ENCODE peak calls at places on chromosome 22, in six cellular contexts. M, E, F, T, N and L are unnamed samples.

GRCh38 chr22:42887523-42888507 is 30.7 kb upstream of the ARFGAP3 start:
- DNase-seq in F (no peak), E (no peak), N (no peak), T (no peak), M (no peak), L (no peak)

GRCh38 chr22:36486619-36487384 is 5.4 kb upstream of the TXN2 start:
- DNase-seq in F (peak), T (peak), N (no peak), M (peak), E (peak), L (no peak)

GRCh38 chr22:47802446-47802845 is 1040.0 kb downstream of the TBC1D22A start:
- DNase-seq in E (no peak), F (no peak), N (no peak), M (no peak), T (peak), L (no peak)

GRCh38 chr22:49997221-49997599 is 15.4 kb downstream of the IL17REL start:
- DNase-seq in M (no peak), T (no peak), F (no peak), E (no peak), N (no peak), L (no peak)

GRCh38 chr22:36853407-36854099 is 7.3 kb upstream of the NCF4 start:
- DNase-seq in F (peak), T (peak), M (peak), N (peak), E (peak), L (peak)

GRCh38 chr22:27545071-27545470 is 256.5 kb downstream of the MN1 start:
- DNase-seq in M (no peak), T (no peak), F (no peak), E (no peak), N (no peak), L (no peak)

GRCh38 chr22:28815101-28815500 is 14.7 kb upstream of the XBP1 start:
- DNase-seq in T (no peak), M (no peak), F (no peak), N (no peak), E (no peak), L (no peak)

GRCh38 chr22:42350373-42350772 is 79.9 kb upstream of the TCF20 start:
- DNase-seq in E (no peak), N (no peak), M (no peak), F (no peak), T (no peak), L (no peak)

GRCh38 chr22:46484861-46485595 is 52.4 kb downstream of the CELSR1 start:
- DNase-seq in N (no peak), E (no peak), F (no peak), T (no peak), M (no peak), L (no peak)

GRCh38 chr22:19169947-19170318 is 8.6 kb downstream of the SLC25A1 start:
- DNase-seq in N (no peak), F (no peak), T (no peak), M (no peak), E (no peak), L (no peak)

GRCh38 chr22:19942886-19943664 is 1.5 kb upstream of the TXNRD2 start:
- DNase-seq in N (no peak), E (no peak), T (peak), F (no peak), M (no peak), L (no peak)

GRCh38 chr22:36064358-36064757 is 35.7 kb upstream of the RBFOX2 start:
- DNase-seq in T (no peak), M (no peak), E (no peak), N (no peak), F (no peak), L (no peak)

GRCh38 chr22:30362632-30363281 is 6.0 kb downstream of the CCDC157 start:
- DNase-seq in T (no peak), F (no peak), N (no peak), M (no peak), E (no peak), L (no peak)

GRCh38 chr22:50004923-50005322 is 7.6 kb downstream of the IL17REL start:
- DNase-seq in T (no peak), F (no peak), M (no peak), E (no peak), N (no peak), L (peak)

GRCh38 chr22:42316988-42317387 is 46.5 kb upstream of the TCF20 start:
- DNase-seq in T (peak), E (no peak), N (no peak), M (no peak), F (peak), L (peak)

GRCh38 chr22:31346255-31346732 is at the start of gene PATZ1:
- DNase-seq in E (peak), N (peak), T (peak), M (peak), F (peak), L (peak)

GRCh38 chr22:24068377-24068680 is 57.2 kb downstream of the CABIN1 start:
- DNase-seq in T (no peak), M (no peak), E (no peak), N (no peak), F (no peak), L (no peak)

GRCh38 chr22:23565288-23565941 is 14.7 kb downstream of the IGLL1 start:
- DNase-seq in F (no peak), T (peak), E (peak), M (no peak), N (no peak), L (no peak)

GRCh38 chr22:20174785-20175596 is 24.1 kb upstream of the CCDC188 start:
- DNase-seq in M (peak), T (peak), E (no peak), F (no peak), N (no peak), L (no peak)

GRCh38 chr22:44587004-44587793 is 89.2 kb upstream of the RTL6 start:
- DNase-seq in N (no peak), T (no peak), F (no peak), M (no peak), E (no peak), L (no peak)

GRCh38 chr22:30705710-30706651 is 11.3 kb downstream of the OSBP2 start:
- DNase-seq in N (no peak), T (peak), E (no peak), M (no peak), F (peak), L (peak)

GRCh38 chr22:19941365-19942070 is at the start of the genes COMT and TXNRD2:
- DNase-seq in T (peak), M (peak), N (peak), F (peak), E (peak), L (peak)

GRCh38 chr22:19874307-19875060 is 19.8 kb upstream of the GNB1L start:
- DNase-seq in E (no peak), F (no peak), N (no peak), T (peak), M (no peak), L (no peak)

GRCh38 chr22:49018601-49019000 is 809.1 kb downstream of the BRD1 start:
- DNase-seq in N (no peak), M (no peak), F (no peak), E (no peak), T (no peak), L (no peak)

GRCh38 chr22:38067771-38068360 is 10.7 kb downstream of the PICK1 start:
- DNase-seq in E (no peak), M (no peak), F (no peak), T (no peak), N (no peak), L (no peak)

GRCh38 chr22:33835196-33835788 is 85.0 kb downstream of the LARGE1 start:
- DNase-seq in M (no peak), N (no peak), F (no peak), T (no peak), E (no peak), L (no peak)